ENCODE peak calls at places on chromosomes 4 and X, in eight cellular contexts. N is fibroblast of mammary gland, Q is astrocyte of the spinal cord, V is endothelial cell, E is NB4, C is A549, H is astrocyte, K is ovary. S is an unnamed sample.

GRCh38 chrX:46325312-46325877 is 219.8 kb downstream of the ZNF674 start:
- DNase-seq in Q (peak; percentile 77), C (peak; percentile 96), H (peak; percentile 88), N (peak; percentile 45), K (no peak), E (no peak), V (no peak), S (no peak)

GRCh38 chr4:14650127-14650526 is 352.2 kb upstream of the CPEB2 start:
- DNase-seq in E (no peak), K (no peak), N (peak; percentile 10), Q (peak; percentile 38), V (no peak), H (no peak), C (no peak), S (no peak)

GRCh38 chrX:103309860-103310591 is 764 bp downstream of the BEX2 start:
- DNase-seq in K (no peak), N (no peak), Q (no peak), H (no peak), E (no peak), V (no peak), C (no peak), S (no peak)

GRCh38 chr4:102808009-102808408 is 19.3 kb downstream of the UBE2D3 start:
- DNase-seq in H (no peak), K (no peak), V (no peak), C (no peak), N (no peak), E (no peak), Q (no peak), S (no peak)

GRCh38 chr4:125787707-125788106 is 473.0 kb downstream of the FAT4 start:
- DNase-seq in Q (no peak), H (no peak), V (no peak), K (no peak), E (no peak), C (no peak), N (no peak), S (no peak)

GRCh38 chr4:154328030-154328429 is 163.6 kb downstream of the DCHS2 start:
- DNase-seq in E (no peak), N (no peak), H (no peak), Q (no peak), C (no peak), K (no peak), V (no peak), S (no peak)

GRCh38 chr4:86220137-86220536 is 139.7 kb downstream of the MAPK10 start:
- DNase-seq in C (peak; percentile 39), K (no peak), N (peak; percentile 90), E (no peak), H (peak; percentile 56), Q (peak; percentile 24), V (no peak), S (no peak)

GRCh38 chr4:16197842-16198241 is 28.4 kb downstream of the TAPT1 start:
- DNase-seq in V (no peak), N (no peak), H (peak; percentile 20), C (no peak), Q (no peak), K (no peak), E (no peak), S (no peak)

GRCh38 chr4:140071806-140072205 is 82.2 kb downstream of the MAML3 start:
- DNase-seq in Q (peak; percentile 88), C (no peak), K (no peak), V (no peak), E (peak; percentile 90), H (peak; percentile 99), N (peak; percentile 88), S (no peak)

GRCh38 chrX:102745513-102746133 is 25.1 kb downstream of the GPRASP3 start:
- DNase-seq in E (no peak), K (peak; percentile 43), N (no peak), Q (peak; percentile 6), V (peak; percentile 33), C (no peak), H (no peak), S (no peak)

GRCh38 chrX:140794642-140795041 is 85.1 kb downstream of the LINC00632 start:
- DNase-seq in C (no peak), Q (no peak), E (no peak), N (no peak), K (no peak), V (no peak), H (no peak), S (no peak)

GRCh38 chr4:4735136-4735754 is 124.2 kb upstream of the MSX1 start:
- DNase-seq in E (no peak), H (no peak), Q (no peak), K (no peak), N (peak; percentile 9), V (no peak), C (no peak), S (no peak)

GRCh38 chr4:152245706-152246105 is 290.2 kb downstream of the FBXW7 start:
- DNase-seq in Q (no peak), V (no peak), K (no peak), E (no peak), H (peak; percentile 46), C (no peak), N (no peak), S (no peak)

GRCh38 chr4:152244659-152245058 is 291.2 kb downstream of the FBXW7 start:
- DNase-seq in K (no peak), E (no peak), V (no peak), Q (no peak), C (no peak), H (no peak), N (no peak), S (no peak)

GRCh38 chr4:152247271-152247975 is 288.5 kb downstream of the FBXW7 start:
- DNase-seq in K (no peak), C (no peak), V (no peak), E (no peak), H (no peak), N (no peak), Q (no peak), S (no peak)

GRCh38 chr4:152246659-152247058 is 289.2 kb downstream of the FBXW7 start:
- DNase-seq in Q (no peak), C (no peak), E (no peak), H (no peak), N (no peak), V (no peak), K (no peak), S (no peak)

DNA sequence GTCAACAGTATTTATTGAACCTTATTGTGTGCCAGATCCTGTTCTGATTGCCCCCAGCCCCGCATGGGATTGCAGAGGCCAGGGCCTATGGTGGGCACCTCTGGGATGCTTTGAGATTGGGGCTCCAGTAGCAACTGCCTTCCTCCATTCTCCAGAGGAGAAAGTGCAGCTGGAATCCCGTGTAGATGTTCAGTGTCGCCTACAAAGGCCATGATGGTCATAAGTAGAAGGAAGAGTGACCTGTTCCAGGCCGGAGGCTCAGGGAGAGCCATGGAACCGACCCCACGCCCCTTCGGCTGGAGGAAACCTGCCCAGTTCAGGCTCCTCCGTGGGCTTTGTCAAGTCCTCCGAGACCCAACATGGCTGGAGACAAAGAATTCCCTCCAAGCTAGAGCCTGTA is 287.5 kb downstream of the FBXW7 start:
- DNase-seq in E (no peak), Q (no peak), K (no peak), V (no peak), N (no peak), C (no peak), H (no peak), S (no peak)
- TF ChIP-seq CTCF in E (no peak), Q (no peak), K (no peak), V (no peak), N (no peak), C (no peak), H (no peak), S (no peak)

GRCh38 chr4:55173580-55173979 is 48.2 kb upstream of the KDR start:
- DNase-seq in Q (peak; percentile 65), E (no peak), K (no peak), N (peak; percentile 86), H (peak; percentile 73), V (no peak), C (peak; percentile 6), S (no peak)

GRCh38 chr4:55170462-55170861 is 45.1 kb upstream of the KDR start:
- DNase-seq in N (no peak), H (no peak), K (no peak), V (no peak), C (no peak), Q (no peak), E (no peak), S (no peak)

GRCh38 chr4:55172694-55173287 is 47.4 kb upstream of the KDR start:
- DNase-seq in H (peak; percentile 62), Q (peak; percentile 53), K (no peak), N (peak; percentile 43), E (no peak), V (peak; percentile 45), C (no peak), S (no peak)

GRCh38 chr4:55169352-55169959 is 44.1 kb upstream of the KDR start:
- DNase-seq in V (no peak), N (no peak), K (no peak), C (peak; percentile 13), E (no peak), Q (no peak), H (peak; percentile 20), S (no peak)
- TF ChIP-seq CTCF in V (no peak), N (no peak), K (no peak), C (no peak), E (no peak), Q (no peak), H (no peak), S (no peak)

GRCh38 chr4:173192375-173193162 is 24.0 kb downstream of the GALNT7 start:
- DNase-seq in Q (no peak), E (peak; percentile 30), C (peak; percentile 30), H (no peak), K (no peak), N (no peak), V (no peak), S (no peak)
- TF ChIP-seq CTCF in Q (peak; percentile 14), E (peak; percentile 25), C (peak; percentile 19), H (no peak), K (no peak), N (peak; percentile 19), V (no peak), S (no peak)

GRCh38 chr4:48766393-48766792 is 13.7 kb downstream of the FRYL start:
- DNase-seq in C (no peak), E (no peak), H (no peak), N (no peak), V (no peak), K (no peak), Q (no peak), S (no peak)

GRCh38 chr4:48772568-48772967 is 7.5 kb downstream of the FRYL start:
- DNase-seq in H (no peak), K (no peak), Q (no peak), E (no peak), N (no peak), C (no peak), V (no peak), S (no peak)

GRCh38 chr4:48767530-48767929 is 12.5 kb downstream of the FRYL start:
- DNase-seq in H (no peak), V (no peak), N (no peak), K (no peak), Q (no peak), E (no peak), C (no peak), S (no peak)

GRCh38 chr4:48762408-48762807 is 17.7 kb downstream of the FRYL start:
- DNase-seq in N (no peak), Q (no peak), H (no peak), K (no peak), V (no peak), E (no peak), C (no peak), S (no peak)

DNA sequence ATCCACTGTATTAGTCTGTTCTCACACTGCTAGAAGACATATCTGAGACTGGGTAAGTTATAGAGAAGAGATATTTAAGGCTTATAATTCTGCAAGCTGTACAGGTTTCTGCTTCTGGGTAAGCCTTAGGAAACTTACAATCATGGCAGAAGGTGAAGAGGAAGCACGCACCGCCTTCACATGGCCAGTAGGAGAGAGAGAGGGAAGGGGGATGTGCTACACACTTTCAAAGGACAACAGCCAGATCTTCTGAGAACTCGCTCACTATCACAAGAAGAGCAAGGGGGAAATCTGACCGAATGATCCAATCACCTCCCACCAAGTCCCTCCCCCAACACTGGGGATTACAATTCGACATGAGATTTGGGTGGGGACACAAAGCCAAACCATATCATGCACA is 13.0 kb downstream of the FRYL start:
- DNase-seq in C (peak; percentile 7), K (no peak), Q (no peak), V (no peak), E (no peak), H (no peak), N (no peak), S (no peak)
- TF ChIP-seq CTCF in C (no peak), K (no peak), Q (peak; percentile 19), V (no peak), E (no peak), H (no peak), N (peak; percentile 19), S (no peak)